ENCODE peak calls at places on chromosome 20, in eight cellular contexts. V is left lung, R is cardiac muscle cell, A is B cell, B is upper lobe of right lung, X is H9, D is pancreas, C is IMR-90. M is an unnamed sample.
A peak's percentile ranks its signal among the peaks of the same experiment; 100 is the strongest.

GRCh38 chr20:47540443-47541354 is 39.0 kb downstream of the NCOA3 start:
- DNase-seq in V (no peak), R (peak; percentile 14), A (peak; percentile 27), B (no peak), X (no peak), D (no peak), C (peak; percentile 24), M (peak; percentile 45)

GRCh38 chr20:61453219-61453618 is 201.2 kb downstream of the CDH4 start:
- DNase-seq in V (no peak), R (no peak), A (no peak), B (no peak), X (no peak), D (no peak), C (no peak), M (no peak)

GRCh38 chr20:46357030-46357514 is 48.8 kb upstream of the CDH22 start:
- DNase-seq in V (no peak), R (peak; percentile 15), A (no peak), B (no peak), X (no peak), D (no peak), C (no peak), M (peak; percentile 8)

GRCh38 chr20:19885981-19886665 is 128.1 kb downstream of the RIN2 start:
- DNase-seq in V (no peak), R (peak; percentile 45), A (no peak), B (peak; percentile 63), X (peak; percentile 29), D (peak; percentile 32), C (peak; percentile 61), M (no peak)

GRCh38 chr20:20552076-20552475 is 160.4 kb downstream of the RALGAPA2 start:
- DNase-seq in V (no peak), R (no peak), A (no peak), B (no peak), X (no peak), D (no peak), C (no peak), M (no peak)

GRCh38 chr20:20367681-20368413 is at the start of gene INSM1:
- DNase-seq in V (no peak), R (no peak), A (peak; percentile 60), B (no peak), X (peak; percentile 80), D (no peak), C (no peak), M (peak; percentile 63)

GRCh38 chr20:16366548-16366947 is 206.7 kb downstream of the KIF16B start:
- DNase-seq in V (no peak), R (no peak), A (no peak), B (no peak), X (no peak), D (no peak), C (no peak), M (no peak)

GRCh38 chr20:38747495-38748096 is 664 bp upstream of the ACTR5 start:
- DNase-seq in V (no peak), R (no peak), A (no peak), B (no peak), X (no peak), D (no peak), C (no peak), M (no peak)

GRCh38 chr20:37294262-37294981 is 5.0 kb downstream of the MANBAL start:
- DNase-seq in V (no peak), R (peak; percentile 41), A (no peak), B (no peak), X (no peak), D (no peak), C (peak; percentile 77), M (no peak)

GRCh38 chr20:1334761-1335160 is 5.8 kb upstream of the SDCBP2 start:
- DNase-seq in V (no peak), R (peak; percentile 51), A (no peak), B (no peak), X (peak; percentile 29), D (no peak), C (no peak), M (no peak)

GRCh38 chr20:57061058-57061900 is 205.2 kb downstream of the BMP7 start:
- DNase-seq in V (no peak), R (peak; percentile 16), A (no peak), B (peak; percentile 21), X (peak; percentile 78), D (no peak), C (no peak), M (no peak)

GRCh38 chr20:561437-562231 is 18.0 kb upstream of the CSNK2A1 start:
- DNase-seq in V (no peak), R (peak; percentile 74), A (peak; percentile 48), B (no peak), X (peak; percentile 86), D (peak; percentile 38), C (peak; percentile 63), M (peak; percentile 84)

DNA sequence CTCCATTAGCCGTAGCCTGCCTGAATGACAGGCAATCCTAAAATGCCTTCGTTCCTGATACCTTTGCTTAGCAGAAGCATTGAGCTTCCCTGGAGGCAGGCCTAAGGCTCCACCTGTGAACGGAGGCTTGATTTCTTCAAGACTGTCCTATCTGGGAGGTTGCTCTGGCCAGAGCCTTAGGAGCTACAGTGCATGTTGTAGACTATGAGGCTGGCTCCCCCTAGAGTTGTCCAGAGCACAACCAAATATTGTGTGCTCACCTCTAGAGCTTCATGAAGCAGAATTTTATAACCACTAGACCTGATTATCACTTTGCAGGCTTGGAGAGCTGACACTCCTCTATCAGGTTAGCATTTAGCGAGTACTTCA is 217.8 kb downstream of the MAFB start:
- DNase-seq in V (no peak), R (no peak), A (no peak), B (no peak), X (peak; percentile 65), D (no peak), C (no peak), M (no peak)
- TF ChIP-seq CTCF in V (no peak), R (no peak), A (no peak), B (no peak), X (peak; percentile 69), D (no peak), C (no peak), M (peak; percentile 18)

DNA sequence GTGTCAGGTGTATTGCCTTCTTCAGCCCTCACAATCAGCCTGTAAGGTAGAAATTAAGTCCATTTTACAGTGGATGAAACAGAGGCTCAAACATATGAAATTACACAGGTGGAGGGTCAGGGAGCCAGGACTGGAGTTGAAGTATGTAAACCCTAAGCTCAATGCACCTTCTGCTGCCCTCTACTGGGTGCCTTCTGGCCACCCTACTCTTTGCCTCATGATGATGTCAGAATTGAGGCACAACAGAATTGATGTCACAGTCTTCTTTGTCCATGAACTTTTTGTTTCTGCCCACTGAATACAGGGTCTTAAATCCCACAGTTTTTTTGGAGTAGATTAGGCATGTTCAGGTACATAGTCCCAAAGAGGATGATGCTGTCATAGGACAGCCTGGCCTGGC is 400.8 kb upstream of the CHD6 start:
- DNase-seq in V (no peak), R (no peak), A (no peak), B (no peak), X (peak; percentile 39), D (no peak), C (no peak), M (no peak)
- TF ChIP-seq CTCF in V (no peak), R (no peak), A (no peak), B (no peak), X (peak; percentile 75), D (no peak), C (no peak), M (peak; percentile 32)

GRCh38 chr20:32019156-32019510 is 8.9 kb downstream of the CCM2L start:
- DNase-seq in V (no peak), R (no peak), A (no peak), B (no peak), X (peak; percentile 84), D (no peak), C (no peak), M (no peak)
- TF ChIP-seq CTCF in V (no peak), R (no peak), A (no peak), B (no peak), X (peak; percentile 63), D (no peak), C (peak; percentile 2), M (peak; percentile 13)

GRCh38 chr20:44241796-44242195 is 5.3 kb upstream of the GDAP1L1 start:
- DNase-seq in V (no peak), R (no peak), A (no peak), B (no peak), X (no peak), D (no peak), C (no peak), M (no peak)
- TF ChIP-seq CTCF in V (no peak), R (no peak), A (no peak), B (no peak), X (no peak), D (no peak), C (no peak), M (no peak)

GRCh38 chr20:8457978-8458377 is 325.9 kb downstream of the PLCB1 start:
- DNase-seq in V (no peak), R (no peak), A (no peak), B (no peak), X (no peak), D (no peak), C (no peak), M (no peak)

GRCh38 chr20:8449120-8449519 is 317.1 kb downstream of the PLCB1 start:
- DNase-seq in V (no peak), R (peak; percentile 58), A (no peak), B (no peak), X (no peak), D (no peak), C (peak; percentile 28), M (no peak)

GRCh38 chr20:8454137-8454712 is 322.2 kb downstream of the PLCB1 start:
- DNase-seq in V (no peak), R (peak; percentile 93), A (no peak), B (no peak), X (peak; percentile 50), D (no peak), C (peak; percentile 97), M (peak; percentile 22)
- TF ChIP-seq CTCF in V (no peak), R (peak; percentile 70), A (no peak), B (peak; percentile 16), X (peak; percentile 62), D (no peak), C (peak; percentile 73), M (peak; percentile 41)

M was measured in GM13977.